ENCODE peak calls at places on chromosomes 1 and 21, in nine cellular contexts. G, N, I, E, M, X, H, Y and U are unnamed samples.

GRCh38 chr1:167915528-167916102 is 1.7 kb upstream of the ADCY10 start:
- DNase-seq in G (no peak), N (no peak), I (no peak), E (no peak), M (no peak), X (no peak), H (no peak), Y (no peak), U (no peak)

GRCh38 chr1:174114788-174115448 is 44.4 kb upstream of the RABGAP1L start:
- DNase-seq in G (peak), N (peak), I (peak), E (no peak), M (peak), X (no peak), H (no peak), Y (peak), U (no peak)

GRCh38 chr1:22447581-22448215 is 4.0 kb upstream of the ZBTB40 start:
- DNase-seq in G (no peak), N (peak), I (no peak), E (no peak), M (peak), X (no peak), H (peak), Y (peak), U (no peak)

GRCh38 chr1:213393860-213394259 is 342.8 kb downstream of the RPS6KC1 start:
- DNase-seq in G (no peak), N (no peak), I (no peak), E (no peak), M (no peak), X (no peak), H (no peak), Y (no peak), U (no peak)

GRCh38 chr1:180988221-180988826 is 34.3 kb downstream of the STX6 start:
- DNase-seq in G (peak), N (no peak), I (no peak), E (no peak), M (no peak), X (no peak), H (no peak), Y (no peak), U (no peak)

GRCh38 chr1:32989160-32989894 is 24.7 kb upstream of the RNF19B start:
- DNase-seq in G (no peak), N (peak), I (peak), E (no peak), M (peak), X (no peak), H (peak), Y (peak), U (no peak)

GRCh38 chr1:213676741-213677140 is 311.0 kb upstream of the PROX1 start:
- DNase-seq in G (no peak), N (no peak), I (no peak), E (no peak), M (no peak), X (no peak), H (no peak), Y (no peak), U (no peak)

GRCh38 chr1:42940851-42941639 is 17.6 kb downstream of the SLC2A1 start:
- DNase-seq in G (no peak), N (peak), I (no peak), E (no peak), M (peak), X (no peak), H (peak), Y (peak), U (no peak)

GRCh38 chr1:116268211-116268610 is 104.8 kb upstream of the ATP1A1 start:
- DNase-seq in G (peak), N (peak), I (no peak), E (no peak), M (no peak), X (no peak), H (peak), Y (peak), U (no peak)

GRCh38 chr1:154276797-154277196 is 4.4 kb downstream of the HAX1 start:
- DNase-seq in G (no peak), N (no peak), I (no peak), E (no peak), M (peak), X (no peak), H (no peak), Y (no peak), U (peak)

GRCh38 chr1:195574511-195574910 is 1033.7 kb downstream of the KCNT2 start:
- DNase-seq in G (no peak), N (no peak), I (no peak), E (no peak), M (no peak), X (no peak), H (no peak), Y (no peak), U (no peak)

GRCh38 chr1:246528933-246529731 is 22.1 kb upstream of the SMYD3 start:
- DNase-seq in G (no peak), N (no peak), I (no peak), E (no peak), M (no peak), X (no peak), H (no peak), Y (no peak), U (no peak)

GRCh38 chr1:39900662-39901485 is 843 bp downstream of the MYCL start:
- DNase-seq in G (no peak), N (no peak), I (no peak), E (no peak), M (peak), X (no peak), H (no peak), Y (peak), U (no peak)

GRCh38 chr1:177928194-177928593 is 41.7 kb downstream of the SEC16B start:
- DNase-seq in G (no peak), N (no peak), I (no peak), E (no peak), M (no peak), X (no peak), H (no peak), Y (no peak), U (no peak)

GRCh38 chr1:117599286-117599685 is 6.6 kb upstream of the TENT5C start:
- DNase-seq in G (no peak), N (no peak), I (no peak), E (no peak), M (no peak), X (no peak), H (no peak), Y (no peak), U (no peak)

GRCh38 chr21:37071561-37072238 is 1.2 kb downstream of the PIGP start:
- DNase-seq in G (peak), N (no peak), I (no peak), E (no peak), M (peak), X (no peak), H (no peak), Y (peak), U (no peak)

GRCh38 chr1:6588893-6589481 is 9.2 kb downstream of the ZBTB48 start:
- DNase-seq in G (no peak), N (no peak), I (no peak), E (no peak), M (no peak), X (no peak), H (no peak), Y (peak), U (no peak)

GRCh38 chr1:50610563-50610962 is 187.3 kb upstream of the DMRTA2 start:
- DNase-seq in G (no peak), N (no peak), I (no peak), E (no peak), M (no peak), X (no peak), H (no peak), Y (no peak), U (no peak)

GRCh38 chr1:14973773-14974172 is 179.8 kb upstream of the TMEM51 start:
- DNase-seq in G (no peak), N (no peak), I (no peak), E (no peak), M (no peak), X (no peak), H (no peak), Y (no peak), U (no peak)

GRCh38 chr1:35222322-35223108 is 29.6 kb upstream of the SFPQ start:
- DNase-seq in G (no peak), N (peak), I (no peak), E (no peak), M (no peak), X (no peak), H (no peak), Y (peak), U (no peak)

GRCh38 chr21:42423685-42424084 is 20.0 kb downstream of the UBASH3A start:
- DNase-seq in G (no peak), N (no peak), I (no peak), E (no peak), M (no peak), X (no peak), H (no peak), Y (no peak), U (no peak)

GRCh38 chr1:30681782-30682181 is 41.6 kb downstream of the MATN1 start:
- DNase-seq in G (peak), N (no peak), I (no peak), E (no peak), M (no peak), X (no peak), H (no peak), Y (no peak), U (no peak)

GRCh38 chr1:175841613-175842234 is 98.3 kb upstream of the TNR start:
- DNase-seq in G (peak), N (no peak), I (no peak), E (no peak), M (peak), X (no peak), H (no peak), Y (no peak), U (no peak)

GRCh38 chr21:40809673-40810072 is 37.3 kb downstream of the DSCAM start:
- DNase-seq in G (no peak), N (no peak), I (no peak), E (no peak), M (no peak), X (no peak), H (no peak), Y (no peak), U (no peak)

GRCh38 chr1:211859405-211859804 is 28.8 kb upstream of the LPGAT1 start:
- DNase-seq in G (no peak), N (no peak), I (no peak), E (no peak), M (no peak), X (no peak), H (no peak), Y (no peak), U (no peak)

GRCh38 chr1:98325646-98326441 is 335.7 kb upstream of the SNX7 start:
- DNase-seq in G (no peak), N (peak), I (no peak), E (no peak), M (no peak), X (no peak), H (peak), Y (peak), U (no peak)